ENCODE peak calls at places on chromosome 7, in five cellular contexts. One of them, this sample, is unnamed.

GRCh38 chr7:130273081-130273699 is 6.5 kb downstream of the CPA2 start:
- DNase-seq in activated CD4-positive, alpha-beta T cell treated with anti-CD3 and anti-CD28 coated beads for 24 hours: no peak
- DNase-seq in stimulated activated CD4-positive, alpha-beta T cell treated with anti-CD3 and anti-CD28 coated beads, Interleukin-2, amount 100 ng/mL, for 24 hours: peak; percentile 7
- DNase-seq in OCI-LY7: no peak
- DNase-seq in heart left ventricle: no peak
- DNase-seq in this sample: peak; percentile 78

GRCh38 chr7:100865372-100865911 is 1.7 kb upstream of the TRIP6 start:
- DNase-seq in activated CD4-positive, alpha-beta T cell treated with anti-CD3 and anti-CD28 coated beads for 24 hours: no peak
- DNase-seq in stimulated activated CD4-positive, alpha-beta T cell treated with anti-CD3 and anti-CD28 coated beads, Interleukin-2, amount 100 ng/mL, for 24 hours: no peak
- DNase-seq in OCI-LY7: no peak
- DNase-seq in heart left ventricle: no peak
- DNase-seq in this sample: no peak

GRCh38 chr7:157138101-157138423 is 664 bp upstream of the UBE3C start:
- DNase-seq in activated CD4-positive, alpha-beta T cell treated with anti-CD3 and anti-CD28 coated beads for 24 hours: no peak
- DNase-seq in stimulated activated CD4-positive, alpha-beta T cell treated with anti-CD3 and anti-CD28 coated beads, Interleukin-2, amount 100 ng/mL, for 24 hours: no peak
- DNase-seq in OCI-LY7: no peak
- DNase-seq in heart left ventricle: no peak
- DNase-seq in this sample: no peak

GRCh38 chr7:104469135-104469820 is 140.9 kb downstream of the LHFPL3 start:
- DNase-seq in activated CD4-positive, alpha-beta T cell treated with anti-CD3 and anti-CD28 coated beads for 24 hours: no peak
- DNase-seq in stimulated activated CD4-positive, alpha-beta T cell treated with anti-CD3 and anti-CD28 coated beads, Interleukin-2, amount 100 ng/mL, for 24 hours: no peak
- DNase-seq in OCI-LY7: no peak
- DNase-seq in heart left ventricle: no peak
- DNase-seq in this sample: no peak

GRCh38 chr7:99618726-99619125 is 2.0 kb downstream of the ZSCAN25 start:
- DNase-seq in activated CD4-positive, alpha-beta T cell treated with anti-CD3 and anti-CD28 coated beads for 24 hours: no peak
- DNase-seq in stimulated activated CD4-positive, alpha-beta T cell treated with anti-CD3 and anti-CD28 coated beads, Interleukin-2, amount 100 ng/mL, for 24 hours: no peak
- DNase-seq in OCI-LY7: no peak
- DNase-seq in heart left ventricle: no peak
- DNase-seq in this sample: no peak

GRCh38 chr7:44145969-44146897 is 5.1 kb upstream of the MYL7 start:
- DNase-seq in activated CD4-positive, alpha-beta T cell treated with anti-CD3 and anti-CD28 coated beads for 24 hours: peak; percentile 62
- DNase-seq in stimulated activated CD4-positive, alpha-beta T cell treated with anti-CD3 and anti-CD28 coated beads, Interleukin-2, amount 100 ng/mL, for 24 hours: peak; percentile 78
- DNase-seq in OCI-LY7: peak; percentile 67
- DNase-seq in heart left ventricle: peak; percentile 90
- DNase-seq in this sample: peak; percentile 91

GRCh38 chr7:14717711-14718304 is 184.7 kb downstream of the DGKB start:
- DNase-seq in activated CD4-positive, alpha-beta T cell treated with anti-CD3 and anti-CD28 coated beads for 24 hours: no peak
- DNase-seq in stimulated activated CD4-positive, alpha-beta T cell treated with anti-CD3 and anti-CD28 coated beads, Interleukin-2, amount 100 ng/mL, for 24 hours: no peak
- DNase-seq in OCI-LY7: no peak
- DNase-seq in heart left ventricle: no peak
- DNase-seq in this sample: peak; percentile 9

GRCh38 chr7:1242601-1243289 is 10.1 kb downstream of the UNCX start:
- DNase-seq in activated CD4-positive, alpha-beta T cell treated with anti-CD3 and anti-CD28 coated beads for 24 hours: no peak
- DNase-seq in stimulated activated CD4-positive, alpha-beta T cell treated with anti-CD3 and anti-CD28 coated beads, Interleukin-2, amount 100 ng/mL, for 24 hours: no peak
- DNase-seq in OCI-LY7: no peak
- DNase-seq in heart left ventricle: no peak
- DNase-seq in this sample: no peak

GRCh38 chr7:80184693-80185092 is 50.1 kb downstream of the GNAI1 start:
- DNase-seq in activated CD4-positive, alpha-beta T cell treated with anti-CD3 and anti-CD28 coated beads for 24 hours: no peak
- DNase-seq in stimulated activated CD4-positive, alpha-beta T cell treated with anti-CD3 and anti-CD28 coated beads, Interleukin-2, amount 100 ng/mL, for 24 hours: no peak
- DNase-seq in OCI-LY7: no peak
- DNase-seq in heart left ventricle: no peak
- DNase-seq in this sample: no peak

GRCh38 chr7:104971290-104972071 is 42.5 kb upstream of the KMT2E start:
- DNase-seq in activated CD4-positive, alpha-beta T cell treated with anti-CD3 and anti-CD28 coated beads for 24 hours: no peak
- DNase-seq in stimulated activated CD4-positive, alpha-beta T cell treated with anti-CD3 and anti-CD28 coated beads, Interleukin-2, amount 100 ng/mL, for 24 hours: no peak
- DNase-seq in OCI-LY7: no peak
- DNase-seq in heart left ventricle: no peak
- DNase-seq in this sample: no peak

GRCh38 chr7:44093102-44093641 is 10.8 kb upstream of the POLM start:
- DNase-seq in activated CD4-positive, alpha-beta T cell treated with anti-CD3 and anti-CD28 coated beads for 24 hours: no peak
- DNase-seq in stimulated activated CD4-positive, alpha-beta T cell treated with anti-CD3 and anti-CD28 coated beads, Interleukin-2, amount 100 ng/mL, for 24 hours: no peak
- DNase-seq in OCI-LY7: no peak
- DNase-seq in heart left ventricle: no peak
- DNase-seq in this sample: no peak

GRCh38 chr7:150668472-150668911 is 17.0 kb upstream of the GIMAP2 start:
- DNase-seq in activated CD4-positive, alpha-beta T cell treated with anti-CD3 and anti-CD28 coated beads for 24 hours: peak; percentile 47
- DNase-seq in stimulated activated CD4-positive, alpha-beta T cell treated with anti-CD3 and anti-CD28 coated beads, Interleukin-2, amount 100 ng/mL, for 24 hours: peak; percentile 58
- DNase-seq in OCI-LY7: no peak
- DNase-seq in heart left ventricle: no peak
- DNase-seq in this sample: no peak

GRCh38 chr7:92527300-92528187 is 776 bp downstream of the PEX1 start:
- DNase-seq in activated CD4-positive, alpha-beta T cell treated with anti-CD3 and anti-CD28 coated beads for 24 hours: peak; percentile 31
- DNase-seq in stimulated activated CD4-positive, alpha-beta T cell treated with anti-CD3 and anti-CD28 coated beads, Interleukin-2, amount 100 ng/mL, for 24 hours: peak; percentile 66
- DNase-seq in OCI-LY7: peak; percentile 83
- DNase-seq in heart left ventricle: peak; percentile 55
- DNase-seq in this sample: peak; percentile 68

GRCh38 chr7:4273566-4274230 is 408.4 kb upstream of the FOXK1 start:
- DNase-seq in activated CD4-positive, alpha-beta T cell treated with anti-CD3 and anti-CD28 coated beads for 24 hours: no peak
- DNase-seq in stimulated activated CD4-positive, alpha-beta T cell treated with anti-CD3 and anti-CD28 coated beads, Interleukin-2, amount 100 ng/mL, for 24 hours: no peak
- DNase-seq in OCI-LY7: no peak
- DNase-seq in heart left ventricle: no peak
- DNase-seq in this sample: no peak

GRCh38 chr7:116075351-116076145 is 45.0 kb upstream of the TFEC start:
- DNase-seq in activated CD4-positive, alpha-beta T cell treated with anti-CD3 and anti-CD28 coated beads for 24 hours: no peak
- DNase-seq in stimulated activated CD4-positive, alpha-beta T cell treated with anti-CD3 and anti-CD28 coated beads, Interleukin-2, amount 100 ng/mL, for 24 hours: no peak
- DNase-seq in OCI-LY7: no peak
- DNase-seq in heart left ventricle: no peak
- DNase-seq in this sample: no peak

GRCh38 chr7:55066479-55066878 is 47.7 kb downstream of the EGFR start:
- DNase-seq in activated CD4-positive, alpha-beta T cell treated with anti-CD3 and anti-CD28 coated beads for 24 hours: no peak
- DNase-seq in stimulated activated CD4-positive, alpha-beta T cell treated with anti-CD3 and anti-CD28 coated beads, Interleukin-2, amount 100 ng/mL, for 24 hours: no peak
- DNase-seq in OCI-LY7: no peak
- DNase-seq in heart left ventricle: no peak
- DNase-seq in this sample: no peak

GRCh38 chr7:47507514-47507913 is 74.4 kb downstream of the TNS3 start:
- DNase-seq in activated CD4-positive, alpha-beta T cell treated with anti-CD3 and anti-CD28 coated beads for 24 hours: no peak
- DNase-seq in stimulated activated CD4-positive, alpha-beta T cell treated with anti-CD3 and anti-CD28 coated beads, Interleukin-2, amount 100 ng/mL, for 24 hours: no peak
- DNase-seq in OCI-LY7: no peak
- DNase-seq in heart left ventricle: no peak
- DNase-seq in this sample: no peak

GRCh38 chr7:20287317-20287716 is 43.4 kb upstream of the ITGB8 start:
- DNase-seq in activated CD4-positive, alpha-beta T cell treated with anti-CD3 and anti-CD28 coated beads for 24 hours: no peak
- DNase-seq in stimulated activated CD4-positive, alpha-beta T cell treated with anti-CD3 and anti-CD28 coated beads, Interleukin-2, amount 100 ng/mL, for 24 hours: no peak
- DNase-seq in OCI-LY7: no peak
- DNase-seq in heart left ventricle: no peak
- DNase-seq in this sample: no peak

GRCh38 chr7:135385209-135385608 is 124.7 kb downstream of the CNOT4 start:
- DNase-seq in activated CD4-positive, alpha-beta T cell treated with anti-CD3 and anti-CD28 coated beads for 24 hours: no peak
- DNase-seq in stimulated activated CD4-positive, alpha-beta T cell treated with anti-CD3 and anti-CD28 coated beads, Interleukin-2, amount 100 ng/mL, for 24 hours: no peak
- DNase-seq in OCI-LY7: no peak
- DNase-seq in heart left ventricle: peak; percentile 48
- DNase-seq in this sample: no peak

GRCh38 chr7:155984028-155984607 is 171.9 kb upstream of the SHH start:
- DNase-seq in activated CD4-positive, alpha-beta T cell treated with anti-CD3 and anti-CD28 coated beads for 24 hours: no peak
- DNase-seq in stimulated activated CD4-positive, alpha-beta T cell treated with anti-CD3 and anti-CD28 coated beads, Interleukin-2, amount 100 ng/mL, for 24 hours: no peak
- DNase-seq in OCI-LY7: no peak
- DNase-seq in heart left ventricle: peak; percentile 8
- DNase-seq in this sample: no peak

GRCh38 chr7:78006063-78006755 is 207.6 kb downstream of the PHTF2 start:
- DNase-seq in activated CD4-positive, alpha-beta T cell treated with anti-CD3 and anti-CD28 coated beads for 24 hours: no peak
- DNase-seq in stimulated activated CD4-positive, alpha-beta T cell treated with anti-CD3 and anti-CD28 coated beads, Interleukin-2, amount 100 ng/mL, for 24 hours: no peak
- DNase-seq in OCI-LY7: no peak
- DNase-seq in heart left ventricle: no peak
- DNase-seq in this sample: no peak

GRCh38 chr7:156429514-156429913 is 211.1 kb upstream of the RNF32 start:
- DNase-seq in activated CD4-positive, alpha-beta T cell treated with anti-CD3 and anti-CD28 coated beads for 24 hours: no peak
- DNase-seq in stimulated activated CD4-positive, alpha-beta T cell treated with anti-CD3 and anti-CD28 coated beads, Interleukin-2, amount 100 ng/mL, for 24 hours: no peak
- DNase-seq in OCI-LY7: no peak
- DNase-seq in heart left ventricle: no peak
- DNase-seq in this sample: no peak

This sample was measured in HEK293T.